ENCODE peak calls at places on chromosome 15, in five cellular contexts. Z is epithelial cell of esophagus, N is HFFc6, M is esophagus squamous epithelium, D is spleen. L is an unnamed sample.

GRCh38 chr15:68679161-68679560 is 100.4 kb downstream of the CORO2B start:
- DNase-seq in Z (no peak), N (no peak), M (no peak), D (no peak), L (no peak)

GRCh38 chr15:68511073-68511991 is 67.5 kb upstream of the CORO2B start:
- DNase-seq in Z (no peak), N (peak; percentile 60), M (no peak), D (no peak), L (no peak)

GRCh38 chr15:75620776-75621536 is 4.6 kb downstream of the SNUPN start:
- DNase-seq in Z (peak; percentile 83), N (peak; percentile 87), M (peak; percentile 18), D (peak; percentile 64), L (peak; percentile 58)

GRCh38 chr15:69319384-69320375 is 21.0 kb downstream of the PAQR5 start:
- DNase-seq in Z (no peak), N (no peak), M (no peak), D (no peak), L (no peak)

GRCh38 chr15:101250931-101251829 is 668 bp downstream of the CHSY1 start:
- DNase-seq in Z (peak; percentile 47), N (peak; percentile 29), M (no peak), D (peak; percentile 91), L (peak; percentile 59)

GRCh38 chr15:65818927-65819562 is 27.0 kb upstream of the DENND4A start:
- DNase-seq in Z (no peak), N (peak; percentile 23), M (no peak), D (no peak), L (no peak)

GRCh38 chr15:42332331-42332730 is 27.0 kb upstream of the CAPN3 start:
- DNase-seq in Z (peak; percentile 43), N (peak; percentile 36), M (no peak), D (no peak), L (no peak)

GRCh38 chr15:62067448-62068044 is 769 bp downstream of the C2CD4A start:
- DNase-seq in Z (peak; percentile 30), N (no peak), M (no peak), D (peak; percentile 82), L (no peak)

GRCh38 chr15:62455441-62455921 is 290.4 kb upstream of the C2CD4B start:
- DNase-seq in Z (peak; percentile 43), N (no peak), M (no peak), D (no peak), L (no peak)

GRCh38 chr15:30885814-30886213 is 17.9 kb upstream of the FAN1 start:
- DNase-seq in Z (peak; percentile 41), N (peak; percentile 10), M (no peak), D (no peak), L (no peak)

GRCh38 chr15:70160803-70161565 is 63.3 kb upstream of the TLE3 start:
- DNase-seq in Z (no peak), N (no peak), M (no peak), D (no peak), L (no peak)

GRCh38 chr15:70238917-70239316 is 141.2 kb upstream of the TLE3 start:
- DNase-seq in Z (peak; percentile 13), N (no peak), M (no peak), D (peak; percentile 8), L (no peak)

GRCh38 chr15:40279437-40280141 is 3.3 kb downstream of the ANKRD63 start:
- DNase-seq in Z (peak; percentile 50), N (no peak), M (no peak), D (peak; percentile 94), L (peak; percentile 73)

GRCh38 chr15:65856821-65857455 is 12.4 kb upstream of the RAB11A start:
- DNase-seq in Z (peak; percentile 69), N (peak; percentile 41), M (no peak), D (peak; percentile 90), L (peak; percentile 51)

GRCh38 chr15:32099097-32099496 is 68.8 kb downstream of the CHRNA7 start:
- DNase-seq in Z (no peak), N (no peak), M (no peak), D (no peak), L (no peak)

GRCh38 chr15:69636516-69636915 is 183.9 kb downstream of the RPLP1 start:
- DNase-seq in Z (no peak), N (no peak), M (no peak), D (no peak), L (no peak)

GRCh38 chr15:88932271-88932874 is 19.2 kb upstream of the MFGE8 start:
- DNase-seq in Z (peak; percentile 21), N (no peak), M (no peak), D (no peak), L (no peak)

GRCh38 chr15:59549339-59549807 is 62.2 kb upstream of the GCNT3 start:
- DNase-seq in Z (no peak), N (no peak), M (no peak), D (no peak), L (no peak)

GRCh38 chr15:74365619-74366445 is 1.6 kb downstream of the CYP11A1 start:
- DNase-seq in Z (no peak), N (peak; percentile 41), M (no peak), D (no peak), L (no peak)

GRCh38 chr15:62469478-62469873 is 304.4 kb upstream of the C2CD4B start:
- DNase-seq in Z (no peak), N (peak; percentile 45), M (no peak), D (no peak), L (no peak)

GRCh38 chr15:44144992-44145391 is 50.1 kb downstream of the FRMD5 start:
- DNase-seq in Z (no peak), N (no peak), M (no peak), D (no peak), L (no peak)

GRCh38 chr15:73959012-73959581 is 32.8 kb downstream of the LOXL1 start:
- DNase-seq in Z (no peak), N (no peak), M (no peak), D (peak; percentile 72), L (no peak)

GRCh38 chr15:37100109-37100873 is at the start of gene MEIS2:
- DNase-seq in Z (peak; percentile 88), N (peak; percentile 87), M (peak; percentile 17), D (peak; percentile 89), L (peak; percentile 87)

GRCh38 chr15:69762373-69763148 is 309.9 kb downstream of the RPLP1 start:
- DNase-seq in Z (no peak), N (no peak), M (no peak), D (no peak), L (no peak)

GRCh38 chr15:36737430-36737891 is 158.0 kb downstream of the CDIN1 start:
- DNase-seq in Z (peak; percentile 53), N (peak; percentile 80), M (no peak), D (no peak), L (peak; percentile 42)

DNA sequence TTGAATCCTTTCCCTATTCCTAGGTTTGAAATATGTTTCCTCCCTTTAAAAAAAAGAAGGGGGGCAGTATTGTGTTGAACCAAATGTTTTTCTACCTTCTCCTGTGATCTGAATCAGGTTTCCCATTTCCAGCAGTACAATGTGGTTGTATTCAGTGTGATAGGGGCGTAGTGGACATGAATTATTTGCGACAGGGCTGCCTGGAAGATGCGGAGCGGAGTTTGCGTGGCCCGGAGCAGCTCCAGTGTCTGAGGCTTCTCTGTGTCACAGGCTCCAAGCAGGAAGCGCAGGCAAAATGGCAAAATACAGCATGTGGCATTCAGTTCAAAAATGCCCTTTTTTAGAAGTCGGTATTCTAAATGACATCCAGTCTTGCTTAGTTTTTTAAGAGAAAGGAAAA is 154.4 kb downstream of the PGPEP1L start:
- DNase-seq in Z (peak; percentile 91), N (peak; percentile 86), M (peak; percentile 24), D (peak; percentile 90), L (no peak)
- TF ChIP-seq CTCF in Z (no peak), N (peak; percentile 42), M (peak; percentile 9), D (no peak), L (no peak)

GRCh38 chr15:77650285-77650684 is 17.6 kb upstream of the LINGO1 start:
- DNase-seq in Z (no peak), N (no peak), M (no peak), D (no peak), L (no peak)
- TF ChIP-seq CTCF in Z (no peak), N (peak; percentile 66), M (no peak), D (no peak), L (no peak)

GRCh38 chr15:33960160-33960559 is 8.1 kb upstream of the CHRM5 start:
- DNase-seq in Z (no peak), N (no peak), M (no peak), D (no peak), L (no peak)

GRCh38 chr15:33956397-33956796 is 11.9 kb upstream of the CHRM5 start:
- DNase-seq in Z (no peak), N (no peak), M (no peak), D (no peak), L (no peak)

GRCh38 chr15:33955945-33956344 is 12.4 kb upstream of the CHRM5 start:
- DNase-seq in Z (no peak), N (no peak), M (no peak), D (no peak), L (no peak)
- TF ChIP-seq CTCF in Z (no peak), N (no peak), M (no peak), D (no peak), L (no peak)

DNA sequence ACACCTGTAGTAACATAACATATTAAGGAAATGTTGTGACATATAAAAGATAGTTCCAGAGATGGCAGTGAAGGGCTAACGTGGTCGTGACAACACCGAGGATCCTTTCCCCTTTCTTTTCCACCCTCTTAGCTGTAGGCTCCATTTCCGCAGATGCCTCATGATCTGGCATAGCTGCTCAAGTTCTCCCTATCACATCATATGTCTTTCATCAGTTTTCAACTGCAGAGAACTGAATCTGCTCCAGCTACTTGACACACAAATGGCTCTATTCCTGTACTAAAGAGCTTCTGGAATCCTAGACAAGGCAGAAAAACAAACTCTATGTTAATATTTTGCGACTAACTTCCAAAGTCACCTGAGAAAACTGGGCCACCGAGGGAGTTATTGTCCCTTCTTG is 275.0 kb upstream of the SLCO3A1 start:
- DNase-seq in Z (no peak), N (no peak), M (no peak), D (no peak), L (no peak)
- TF ChIP-seq CTCF in Z (no peak), N (no peak), M (no peak), D (no peak), L (no peak)

DNA sequence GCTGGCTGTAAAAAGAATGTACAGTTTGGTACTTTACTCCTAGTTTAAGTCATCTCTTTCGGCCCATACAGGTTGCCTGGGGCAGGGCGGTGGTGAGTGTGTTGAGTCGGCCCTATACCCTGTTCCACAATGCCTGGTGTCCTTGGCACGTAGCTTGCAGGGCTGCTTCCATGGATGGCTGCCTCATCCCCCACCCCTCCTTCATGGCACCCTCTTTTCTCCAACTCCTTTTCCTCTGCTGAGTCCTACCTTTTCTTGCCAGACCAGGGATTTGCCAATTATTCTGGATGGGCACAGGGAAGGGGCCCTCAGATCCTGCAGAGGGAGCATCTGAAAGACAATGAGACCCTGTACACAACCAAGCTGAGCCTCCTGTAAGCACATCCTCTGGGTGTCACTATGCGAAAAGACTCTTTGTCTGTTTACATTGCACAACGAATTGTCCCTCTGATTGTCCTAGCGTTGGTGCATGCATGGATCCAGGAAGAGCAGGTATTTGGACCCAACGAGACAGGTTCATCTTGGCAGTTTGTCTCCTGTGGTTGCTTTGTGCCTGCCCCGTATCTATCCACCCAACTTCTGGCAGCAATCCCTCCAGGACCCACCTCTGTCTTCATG is 73.6 kb upstream of the CGNL1 start:
- DNase-seq in Z (no peak), N (no peak), M (no peak), D (no peak), L (no peak)
- TF ChIP-seq CTCF in Z (no peak), N (no peak), M (no peak), D (no peak), L (no peak)

L was measured in RWPE1.